ENCODE peak calls at places on chromosomes 4 and X, in seven cellular contexts. A, W, C, R, X, U and M are unnamed samples.

GRCh38 chrX:105822138-105823091 is at the start of gene NRK:
- DNase-seq in X (no peak), C (no peak), W (no peak), R (peak; percentile 24), A (peak; percentile 60), U (peak; percentile 11), M (no peak)

GRCh38 chr4:145132521-145133098 is 34.5 kb downstream of the ABCE1 start:
- DNase-seq in A (no peak), C (no peak), U (peak; percentile 35), W (no peak), R (no peak), X (no peak), M (peak; percentile 61)

GRCh38 chr4:57023104-57023503 is 44.4 kb downstream of the POLR2B start:
- DNase-seq in C (no peak), R (no peak), U (peak; percentile 86), X (peak; percentile 90), A (no peak), W (no peak), M (no peak)

GRCh38 chrX:71541546-71542022 is 8.7 kb downstream of the OGT start:
- DNase-seq in C (no peak), X (peak; percentile 29), R (no peak), A (no peak), U (peak; percentile 77), W (no peak), M (no peak)

GRCh38 chr4:153788064-153788418 is 842 bp downstream of the SFRP2 start:
- DNase-seq in W (no peak), R (no peak), C (no peak), X (no peak), U (no peak), A (no peak), M (no peak)

GRCh38 chr4:75892508-75892907 is 9.7 kb downstream of the PPEF2 start:
- DNase-seq in U (no peak), C (no peak), A (no peak), X (peak; percentile 5), R (no peak), W (no peak), M (no peak)

GRCh38 chr4:8538703-8539567 is 41.3 kb upstream of the GPR78 start:
- DNase-seq in X (peak; percentile 94), W (no peak), C (peak; percentile 78), U (peak; percentile 26), A (no peak), R (no peak), M (no peak)

GRCh38 chrX:110032534-110033161 is 29.7 kb downstream of the TMEM164 start:
- DNase-seq in C (no peak), A (no peak), U (no peak), X (no peak), R (no peak), W (no peak), M (no peak)

GRCh38 chr4:8730681-8731080 is 138.1 kb downstream of the CPZ start:
- DNase-seq in C (no peak), R (no peak), W (no peak), A (no peak), X (no peak), U (no peak), M (no peak)

GRCh38 chr4:2648159-2648814 is 107.8 kb downstream of the TNIP2 start:
- DNase-seq in U (no peak), C (no peak), X (no peak), R (no peak), W (no peak), A (no peak), M (no peak)

GRCh38 chr4:2651998-2652397 is 104.1 kb downstream of the TNIP2 start:
- DNase-seq in C (no peak), A (no peak), U (no peak), R (no peak), W (no peak), X (no peak), M (no peak)

GRCh38 chr4:2649604-2650114 is 106.5 kb downstream of the TNIP2 start:
- DNase-seq in R (no peak), C (no peak), A (no peak), W (no peak), U (no peak), X (no peak), M (no peak)

GRCh38 chr4:2651546-2651945 is 104.6 kb downstream of the TNIP2 start:
- DNase-seq in U (no peak), R (no peak), C (no peak), A (no peak), X (no peak), W (no peak), M (no peak)

GRCh38 chr4:2650276-2650675 is 105.9 kb downstream of the TNIP2 start:
- DNase-seq in X (no peak), W (no peak), A (no peak), R (no peak), U (no peak), C (no peak), M (no peak)
- H3K4me3 ChIP-seq in X (no peak overlapping the region), W (no peak overlapping the region), A (no peak overlapping the region), R (no peak overlapping the region), U (no peak overlapping the region), C (no peak overlapping the region), M (no peak overlapping the region)

DNA sequence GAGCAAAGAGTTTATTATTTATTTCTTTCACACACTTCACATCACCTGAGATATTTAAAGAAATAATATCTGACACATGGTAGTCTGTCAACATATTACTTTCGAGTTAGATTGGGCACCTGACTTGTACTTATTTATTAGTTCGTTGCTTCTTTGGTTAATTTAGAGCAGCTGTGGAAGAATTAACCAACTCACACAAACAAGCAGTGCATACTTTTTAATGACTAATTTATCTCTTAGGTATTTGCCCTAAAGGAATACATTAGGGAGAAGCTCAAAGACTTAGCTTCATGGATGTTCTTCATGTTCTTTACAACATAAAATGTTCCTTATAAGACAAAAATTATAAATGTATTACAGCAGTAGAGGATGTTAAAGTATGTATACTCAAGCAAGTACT is 242.9 kb downstream of the ARHGAP24 start:
- DNase-seq in A (no peak), U (no peak), R (no peak), C (no peak), X (no peak), W (no peak), M (no peak)
- H3K4me3 ChIP-seq in A (no peak overlapping the region), U (no peak overlapping the region), R (no peak overlapping the region), C (no peak overlapping the region), X (no peak overlapping the region), W (no peak overlapping the region), M (no peak overlapping the region)

DNA sequence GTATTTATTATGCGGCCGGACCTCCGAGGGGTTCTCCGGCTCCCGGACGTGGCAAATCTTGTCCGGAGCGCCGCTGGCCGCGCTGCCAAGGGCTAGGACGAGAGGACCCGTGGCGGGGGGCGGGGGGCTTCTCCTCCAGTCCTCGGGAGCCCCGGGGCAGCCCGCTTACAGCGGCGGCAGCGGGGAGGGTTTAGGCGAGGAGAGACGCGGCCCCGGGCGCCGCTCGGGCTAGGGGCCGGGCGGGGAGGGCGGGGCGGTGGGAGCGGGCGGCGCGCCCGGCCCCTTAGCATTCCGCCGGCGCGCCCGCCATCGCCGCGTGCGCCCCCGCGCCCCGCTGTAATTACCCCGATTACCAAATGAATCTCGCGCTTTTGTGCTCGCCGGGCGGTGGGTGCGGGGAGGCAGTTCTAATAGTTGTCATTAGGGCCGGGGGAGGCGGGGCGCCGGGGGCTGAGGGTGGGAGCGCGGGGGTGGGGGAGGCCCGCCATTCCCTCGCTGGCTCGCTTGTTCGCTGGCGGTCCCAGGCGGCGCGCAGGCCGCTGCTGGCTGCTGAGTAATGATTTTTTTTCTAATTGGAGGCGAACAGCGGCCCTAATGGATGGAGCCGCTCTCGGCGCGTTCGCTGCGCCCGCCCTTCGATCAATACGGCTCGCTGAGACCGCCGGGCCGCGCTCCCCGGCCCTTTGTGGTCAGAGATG is 276.6 kb downstream of the BCOR start:
- DNase-seq in W (no peak), X (no peak), C (no peak), A (peak; percentile 50), R (peak; percentile 19), U (no peak), M (no peak)
- H3K4me3 ChIP-seq in W (no peak overlapping the region), X (peak overlapping the region; percentile 22), C (peak overlapping the region; percentile 29), A (peak overlapping the region; percentile 22), R (peak overlapping the region; percentile 51), U (peak overlapping the region; percentile 24), M (peak overlapping the region; percentile 47)

GRCh38 chrX:118872102-118872566 is 48.5 kb downstream of the ZCCHC12 start:
- DNase-seq in U (no peak), A (no peak), R (no peak), C (no peak), W (no peak), X (peak; percentile 31), M (no peak)
- H3K4me3 ChIP-seq in U (no peak overlapping the region), A (no peak overlapping the region), R (no peak overlapping the region), C (no peak overlapping the region), W (no peak overlapping the region), X (no peak overlapping the region), M (no peak overlapping the region)

GRCh38 chr4:130559268-130559667 is 1463.3 kb downstream of the C4orf33 start:
- DNase-seq in R (no peak), W (no peak), X (no peak), A (no peak), U (no peak), C (no peak), M (no peak)

GRCh38 chr4:130563185-130563890 is 1467.4 kb downstream of the C4orf33 start:
- DNase-seq in R (no peak), U (peak; percentile 87), A (peak; percentile 58), W (no peak), C (no peak), X (peak; percentile 44), M (no peak)

GRCh38 chr4:130568746-130569145 is 1472.8 kb downstream of the C4orf33 start:
- DNase-seq in W (no peak), C (no peak), U (no peak), X (no peak), R (no peak), A (no peak), M (no peak)

GRCh38 chr4:130563891-130564418 is 1468.0 kb downstream of the C4orf33 start:
- DNase-seq in A (no peak), C (no peak), U (no peak), W (no peak), R (no peak), X (no peak), M (no peak)
- H3K4me3 ChIP-seq in A (peak overlapping the region; percentile 24), C (peak overlapping the region; percentile 13), U (peak overlapping the region; percentile 44), W (no peak overlapping the region), R (peak overlapping the region; percentile 22), X (peak overlapping the region; percentile 28), M (no peak overlapping the region)